ENCODE peak calls at places on chromosomes 6 and 20, in seven cellular contexts. N, S, V, R, Q, E and Y are unnamed samples.
A peak's percentile ranks its signal among the peaks of the same experiment; 100 is the strongest.

GRCh38 chr6:115190534-115190933 is 847.7 kb upstream of the HS3ST5 start:
- DNase-seq in N (no peak), S (no peak), V (no peak), R (no peak), Q (no peak), E (no peak), Y (no peak)

GRCh38 chr6:25223421-25224052 is 55.6 kb upstream of the CARMIL1 start:
- DNase-seq in N (peak; percentile 81), S (no peak), V (peak; percentile 79), R (peak; percentile 77), Q (peak; percentile 82), E (peak; percentile 73), Y (peak; percentile 52)

GRCh38 chr6:85372188-85372914 is 77.5 kb upstream of the NT5E start:
- DNase-seq in N (peak; percentile 30), S (no peak), V (no peak), R (no peak), Q (no peak), E (no peak), Y (no peak)

GRCh38 chr20:62840244-62841197 is 21.1 kb downstream of the TCFL5 start:
- DNase-seq in N (no peak), S (peak; percentile 61), V (no peak), R (no peak), Q (no peak), E (no peak), Y (no peak)

GRCh38 chr20:43507150-43508080 is at the start of gene L3MBTL1:
- DNase-seq in N (peak; percentile 35), S (peak; percentile 81), V (peak; percentile 49), R (peak; percentile 88), Q (peak; percentile 90), E (no peak), Y (peak; percentile 64)

GRCh38 chr6:152110878-152111820 is 303.7 kb downstream of the ESR1 start:
- DNase-seq in N (no peak), S (peak; percentile 74), V (no peak), R (no peak), Q (no peak), E (peak; percentile 5), Y (peak; percentile 26)

GRCh38 chr20:38260025-38260377 is 534 bp downstream of the KIAA1755 start:
- DNase-seq in N (no peak), S (no peak), V (peak; percentile 50), R (no peak), Q (no peak), E (no peak), Y (no peak)

GRCh38 chr6:136592930-136593673 is 42.9 kb upstream of the MAP7 start:
- DNase-seq in N (peak; percentile 69), S (no peak), V (peak; percentile 83), R (no peak), Q (no peak), E (no peak), Y (peak; percentile 76)

GRCh38 chr20:20665200-20665599 is 47.2 kb downstream of the RALGAPA2 start:
- DNase-seq in N (peak; percentile 63), S (no peak), V (no peak), R (no peak), Q (no peak), E (no peak), Y (no peak)

GRCh38 chr6:16903470-16903869 is 142.2 kb upstream of the ATXN1 start:
- DNase-seq in N (no peak), S (no peak), V (peak; percentile 82), R (no peak), Q (no peak), E (no peak), Y (no peak)

GRCh38 chr6:160348209-160348551 is at the start of gene SLC22A3:
- DNase-seq in N (no peak), S (no peak), V (no peak), R (peak; percentile 69), Q (peak; percentile 77), E (no peak), Y (no peak)

GRCh38 chr20:18056174-18057105 is 1.3 kb downstream of the OVOL2 start:
- DNase-seq in N (no peak), S (peak; percentile 81), V (peak; percentile 25), R (peak; percentile 70), Q (peak; percentile 79), E (no peak), Y (peak; percentile 8)

GRCh38 chr20:62066983-62067433 is 1.3 kb upstream of the TAF4 start:
- DNase-seq in N (no peak), S (no peak), V (peak; percentile 45), R (peak; percentile 57), Q (peak; percentile 72), E (no peak), Y (no peak)

GRCh38 chr6:125312478-125312877 is 10.7 kb upstream of the HDDC2 start:
- DNase-seq in N (no peak), S (no peak), V (no peak), R (no peak), Q (no peak), E (no peak), Y (no peak)

GRCh38 chr6:5095236-5095635 is 10.1 kb downstream of the PPP1R3G start:
- DNase-seq in N (no peak), S (no peak), V (peak; percentile 68), R (no peak), Q (no peak), E (no peak), Y (no peak)

GRCh38 chr20:13034115-13034514 is 25.3 kb downstream of the SPTLC3 start:
- DNase-seq in N (no peak), S (no peak), V (peak; percentile 40), R (no peak), Q (no peak), E (no peak), Y (no peak)

GRCh38 chr6:29924287-29924686 is 18.0 kb upstream of the HLA-A start:
- DNase-seq in N (no peak), S (no peak), V (no peak), R (no peak), Q (no peak), E (no peak), Y (no peak)

GRCh38 chr6:29926795-29927427 is 15.4 kb upstream of the HLA-A start:
- DNase-seq in N (peak; percentile 47), S (peak; percentile 89), V (peak; percentile 84), R (peak; percentile 16), Q (peak; percentile 78), E (peak; percentile 84), Y (peak; percentile 37)

GRCh38 chr6:29925341-29926080 is 16.8 kb upstream of the HLA-A start:
- DNase-seq in N (no peak), S (no peak), V (peak; percentile 24), R (no peak), Q (no peak), E (no peak), Y (peak; percentile 42)

GRCh38 chr6:29926081-29926794 is 16.1 kb upstream of the HLA-A start:
- DNase-seq in N (no peak), S (no peak), V (peak; percentile 57), R (no peak), Q (no peak), E (peak; percentile 37), Y (no peak)

GRCh38 chr6:29924731-29925130 is 17.6 kb upstream of the HLA-A start:
- DNase-seq in N (no peak), S (no peak), V (peak; percentile 38), R (no peak), Q (no peak), E (no peak), Y (peak; percentile 69)
- H3K27ac ChIP-seq in N (no peak overlapping the region), S (no peak overlapping the region), V (no peak overlapping the region), R (no peak overlapping the region), Q (no peak overlapping the region), E (no peak overlapping the region), Y (peak overlapping the region; percentile 85)

DNA sequence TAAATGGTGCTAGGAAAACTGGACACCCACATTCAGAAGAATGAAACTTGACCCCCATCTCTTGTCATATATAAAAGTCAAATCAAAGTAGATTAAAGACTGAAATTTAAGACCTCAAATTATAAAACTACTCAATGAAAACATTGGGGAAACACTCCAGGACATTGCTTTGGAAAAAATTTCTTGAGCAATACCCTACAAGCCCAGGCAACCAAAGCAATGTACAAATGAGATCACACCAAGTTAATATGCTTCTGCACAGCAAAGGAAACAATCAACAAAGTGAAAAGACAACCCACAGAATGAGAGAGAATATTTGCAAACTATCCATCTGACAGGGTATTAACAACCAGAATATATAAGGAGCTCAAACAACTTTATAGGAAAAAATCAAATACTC is 407.9 kb upstream of the BTBD3 start:
- DNase-seq in N (no peak), S (no peak), V (no peak), R (no peak), Q (no peak), E (no peak), Y (peak; percentile 41)
- H3K9ac ChIP-seq in N (no peak overlapping the region), S (no peak overlapping the region), V (no peak overlapping the region), R (no peak overlapping the region), Q (no peak overlapping the region), E (no peak overlapping the region), Y (no peak overlapping the region)

GRCh38 chr6:117558818-117559217 is 43.5 kb downstream of the GOPC start:
- DNase-seq in N (no peak), S (no peak), V (no peak), R (no peak), Q (no peak), E (no peak), Y (peak; percentile 32)

GRCh38 chr6:117552618-117553017 is 49.7 kb downstream of the GOPC start:
- DNase-seq in N (no peak), S (no peak), V (no peak), R (no peak), Q (no peak), E (no peak), Y (no peak)

GRCh38 chr6:117555882-117556498 is 46.3 kb downstream of the GOPC start:
- DNase-seq in N (peak; percentile 68), S (no peak), V (peak; percentile 43), R (peak; percentile 30), Q (peak; percentile 70), E (peak; percentile 45), Y (peak; percentile 32)

GRCh38 chr6:117557951-117558350 is 44.4 kb downstream of the GOPC start:
- DNase-seq in N (no peak), S (no peak), V (no peak), R (no peak), Q (no peak), E (no peak), Y (no peak)

GRCh38 chr6:117555262-117555849 is 47.0 kb downstream of the GOPC start:
- DNase-seq in N (no peak), S (no peak), V (peak; percentile 33), R (no peak), Q (no peak), E (no peak), Y (peak; percentile 11)
- H3K27ac ChIP-seq in N (no peak overlapping the region), S (no peak overlapping the region), V (peak overlapping the region; percentile 17), R (no peak overlapping the region), Q (no peak overlapping the region), E (no peak overlapping the region), Y (no peak overlapping the region)

DNA sequence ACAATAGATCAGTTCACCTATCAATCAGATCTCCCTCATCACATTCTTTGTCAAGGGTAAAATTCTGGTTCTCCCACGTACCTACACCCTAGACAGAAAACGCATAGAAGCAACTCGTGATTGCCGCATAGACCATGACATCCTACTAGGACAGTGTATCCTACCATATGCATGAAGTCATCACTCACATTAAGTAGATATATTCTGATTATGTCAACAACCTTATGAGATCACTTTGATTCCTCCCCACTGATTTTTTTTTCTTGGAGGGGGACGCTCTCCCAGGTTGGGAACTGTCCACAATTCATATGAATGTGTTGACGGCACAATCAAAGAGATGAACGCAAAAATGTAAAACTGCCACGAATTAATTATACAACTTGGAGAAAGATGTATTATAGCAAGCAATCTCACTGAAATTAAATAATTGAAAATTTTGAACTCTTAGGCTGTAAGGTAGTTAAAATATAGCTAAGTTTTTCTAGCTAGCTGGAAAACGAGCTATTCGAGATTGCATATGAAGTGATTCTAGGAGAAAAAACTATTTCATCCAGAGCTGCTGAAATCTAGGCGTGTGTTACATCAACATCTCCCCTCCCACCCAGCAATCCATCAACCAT is 82.5 kb upstream of the CCDC28A start:
- DNase-seq in N (no peak), S (no peak), V (no peak), R (no peak), Q (no peak), E (no peak), Y (no peak)
- H3K9ac ChIP-seq in N (peak overlapping the region; percentile 66), S (no peak overlapping the region), V (peak overlapping the region; percentile 68), R (no peak overlapping the region), Q (no peak overlapping the region), E (no peak overlapping the region), Y (peak overlapping the region; percentile 88)